ENCODE peak calls at places on chromosomes 5 and 9, in six cellular contexts. I is K562, M is H1, W is HCT116, S is HepG2, Y is GM12878. O is an unnamed sample.

GRCh38 chr9:104795082-104795481 is 31.2 kb downstream of the NIPSNAP3B start:
- DNase-seq in I (no peak), M (no peak), W (no peak), S (no peak), Y (no peak), O (no peak)

GRCh38 chr5:124234022-124234899 is 512.2 kb downstream of the ZNF608 start:
- DNase-seq in I (no peak), M (no peak), W (no peak), S (no peak), Y (no peak), O (no peak)

GRCh38 chr5:139642891-139643871 is 5.0 kb upstream of the CXXC5 start:
- DNase-seq in I (no peak), M (no peak), W (no peak), S (peak; percentile 79), Y (no peak), O (no peak)

GRCh38 chr5:125370486-125370885 is 624.0 kb upstream of the ZNF608 start:
- DNase-seq in I (no peak), M (no peak), W (no peak), S (no peak), Y (no peak), O (no peak)

GRCh38 chr5:173954671-173955605 is 34.0 kb upstream of the C5orf47 start:
- DNase-seq in I (no peak), M (no peak), W (no peak), S (no peak), Y (no peak), O (no peak)

GRCh38 chr9:134366223-134367031 is 40.2 kb downstream of the RXRA start:
- DNase-seq in I (no peak), M (no peak), W (no peak), S (no peak), Y (no peak), O (no peak)

GRCh38 chr9:14652729-14653377 is 40.4 kb downstream of the ZDHHC21 start:
- DNase-seq in I (peak; percentile 25), M (no peak), W (no peak), S (peak; percentile 70), Y (no peak), O (peak; percentile 32)

GRCh38 chr5:119340597-119341218 is 15.1 kb upstream of the TNFAIP8 start:
- DNase-seq in I (peak; percentile 51), M (no peak), W (no peak), S (no peak), Y (peak; percentile 91), O (no peak)

GRCh38 chr5:67648201-67648671 is 451.6 kb upstream of the CD180 start:
- DNase-seq in I (no peak), M (no peak), W (no peak), S (no peak), Y (no peak), O (no peak)

GRCh38 chr5:95861221-95861857 is 38.8 kb upstream of the GLRX start:
- DNase-seq in I (peak; percentile 50), M (no peak), W (peak; percentile 24), S (peak; percentile 96), Y (no peak), O (no peak)

GRCh38 chr5:4058899-4059298 is 463.3 kb downstream of the IRX1 start:
- DNase-seq in I (no peak), M (no peak), W (no peak), S (no peak), Y (no peak), O (no peak)

GRCh38 chr5:42830924-42831323 is 19.2 kb upstream of the SELENOP start:
- DNase-seq in I (no peak), M (no peak), W (no peak), S (no peak), Y (no peak), O (no peak)

GRCh38 chr5:42840279-42840678 is 28.6 kb upstream of the SELENOP start:
- DNase-seq in I (no peak), M (no peak), W (no peak), S (peak; percentile 38), Y (no peak), O (no peak)

GRCh38 chr5:171122372-171122771 is 186.7 kb upstream of the TLX3 start:
- DNase-seq in I (no peak), M (no peak), W (no peak), S (no peak), Y (no peak), O (no peak)

GRCh38 chr9:113395000-113395861 is 5.9 kb downstream of the ALAD start:
- DNase-seq in I (no peak), M (no peak), W (no peak), S (peak; percentile 87), Y (no peak), O (no peak)

GRCh38 chr5:20956134-20956533 is 968.1 kb upstream of the CDH18 start:
- DNase-seq in I (no peak), M (no peak), W (no peak), S (no peak), Y (no peak), O (no peak)

GRCh38 chr5:37975531-37975930 is 135.7 kb upstream of the GDNF start:
- DNase-seq in I (no peak), M (no peak), W (no peak), S (no peak), Y (no peak), O (no peak)

DNA sequence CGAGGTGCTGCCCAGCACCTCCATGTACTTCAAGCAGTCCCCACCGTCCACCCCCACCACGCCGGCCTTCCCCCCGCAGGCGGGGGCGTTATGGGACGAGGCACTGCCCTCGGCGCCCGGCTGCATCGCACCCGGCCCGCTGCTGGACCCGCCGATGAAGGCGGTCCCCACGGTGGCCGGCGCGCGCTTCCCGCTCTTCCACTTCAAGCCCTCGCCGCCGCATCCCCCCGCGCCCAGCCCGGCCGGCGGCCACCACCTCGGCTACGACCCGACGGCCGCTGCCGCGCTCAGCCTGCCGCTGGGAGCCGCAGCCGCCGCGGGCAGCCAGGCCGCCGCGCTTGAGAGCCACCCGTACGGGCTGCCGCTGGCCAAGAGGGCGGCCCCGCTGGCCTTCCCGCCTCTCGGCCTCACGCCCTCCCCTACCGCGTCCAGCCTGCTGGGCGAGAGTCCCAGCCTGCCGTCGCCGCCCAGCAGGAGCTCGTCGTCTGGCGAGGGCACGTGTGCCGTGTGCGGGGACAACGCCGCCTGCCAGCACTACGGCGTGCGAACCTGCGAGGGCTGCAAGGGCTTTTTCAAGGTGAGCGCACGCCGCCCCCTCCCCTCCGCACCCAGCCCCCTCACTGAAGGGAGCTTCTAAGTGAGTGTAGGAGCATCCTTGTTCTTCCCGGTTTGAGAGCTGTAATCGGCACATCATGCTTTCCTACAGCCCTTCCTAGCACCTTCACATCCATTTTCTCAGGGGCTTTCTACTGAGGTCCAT is 6.9 kb downstream of the NR4A3 start:
- DNase-seq in I (no peak), M (no peak), W (no peak), S (no peak), Y (no peak), O (no peak)
- H3K4me3 ChIP-seq in I (no peak overlapping the region), M (peak overlapping the region; percentile 36), W (no peak overlapping the region), S (no peak overlapping the region), Y (no peak overlapping the region), O (no peak overlapping the region)

DNA sequence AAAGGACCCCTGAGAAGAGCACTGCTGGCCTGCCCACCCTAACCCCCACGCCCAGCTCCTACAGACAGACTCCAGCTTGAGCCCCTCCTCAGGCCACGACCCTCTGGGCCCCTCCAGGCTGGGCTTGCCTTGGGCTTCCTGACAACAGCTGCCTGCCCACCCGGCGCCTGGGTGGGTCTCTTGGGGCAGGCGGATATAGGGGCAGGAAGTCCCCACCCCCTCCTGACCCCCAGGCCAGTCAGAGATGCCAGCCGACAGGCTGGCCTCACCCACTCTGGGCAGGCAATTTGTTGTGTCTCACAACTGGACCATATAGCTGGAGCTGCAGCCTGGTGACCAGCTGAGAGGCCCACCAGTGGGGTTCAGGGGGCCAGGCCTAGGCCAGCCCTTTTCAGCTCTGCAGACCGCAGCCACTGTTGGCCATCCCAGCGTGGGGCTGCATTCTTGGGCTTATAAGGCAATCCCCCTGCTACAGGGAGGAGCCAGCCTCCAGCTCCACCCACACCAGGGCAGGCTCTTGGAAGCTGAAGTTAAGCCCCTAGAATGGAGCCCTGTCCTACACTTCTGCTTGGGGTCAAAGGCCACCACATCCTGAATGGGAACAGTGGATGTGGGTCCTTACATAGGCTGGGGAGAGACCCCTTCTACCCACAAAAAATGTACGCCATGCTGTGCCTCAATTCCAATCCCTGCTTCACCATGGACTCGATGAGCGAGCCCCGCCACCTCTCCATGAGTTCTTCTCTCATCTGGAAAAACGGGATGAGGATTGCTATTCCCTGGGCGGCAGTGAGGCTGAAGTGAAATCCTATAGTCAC is 2.0 kb downstream of the PDLIM7 start:
- DNase-seq in I (peak; percentile 79), M (peak; percentile 85), W (no peak), S (peak; percentile 62), Y (no peak), O (peak; percentile 90)
- TF ChIP-seq ZNF274 in I (no peak), M (no peak), W (no peak), S (no peak), Y (no peak), O (no peak)

DNA sequence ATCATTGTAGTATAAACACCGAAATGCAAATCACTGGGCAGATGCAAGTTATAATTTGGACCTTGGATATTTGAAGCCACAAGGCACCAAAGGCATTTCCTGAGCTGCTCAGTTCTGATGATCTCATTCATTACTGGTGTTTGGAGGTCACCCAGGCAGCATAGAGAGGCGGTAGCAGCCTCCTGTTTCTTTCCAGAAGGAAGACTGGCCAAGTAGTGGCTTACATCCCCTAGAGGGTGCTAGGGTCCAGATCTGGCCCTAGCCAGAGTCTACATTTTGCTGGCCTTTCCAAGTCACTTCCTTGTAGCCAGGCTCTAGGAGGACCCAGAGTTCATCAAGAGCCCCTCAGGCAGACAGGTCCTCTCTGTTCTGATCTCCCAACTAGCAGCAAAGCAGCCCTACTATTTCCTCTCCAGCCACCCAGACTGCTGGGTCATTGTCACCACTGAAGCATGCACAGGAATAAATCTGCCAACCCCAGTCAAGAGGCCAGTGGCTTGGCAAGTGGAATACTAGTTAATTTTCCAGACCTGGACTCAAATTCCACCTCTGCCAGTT is 33.4 kb upstream of the TTC1 start:
- DNase-seq in I (peak; percentile 11), M (no peak), W (peak; percentile 41), S (peak; percentile 6), Y (no peak), O (no peak)
- TF ChIP-seq YY1 in I (no peak), M (no peak), W (no peak), S (no peak), Y (no peak), O (no peak)

DNA sequence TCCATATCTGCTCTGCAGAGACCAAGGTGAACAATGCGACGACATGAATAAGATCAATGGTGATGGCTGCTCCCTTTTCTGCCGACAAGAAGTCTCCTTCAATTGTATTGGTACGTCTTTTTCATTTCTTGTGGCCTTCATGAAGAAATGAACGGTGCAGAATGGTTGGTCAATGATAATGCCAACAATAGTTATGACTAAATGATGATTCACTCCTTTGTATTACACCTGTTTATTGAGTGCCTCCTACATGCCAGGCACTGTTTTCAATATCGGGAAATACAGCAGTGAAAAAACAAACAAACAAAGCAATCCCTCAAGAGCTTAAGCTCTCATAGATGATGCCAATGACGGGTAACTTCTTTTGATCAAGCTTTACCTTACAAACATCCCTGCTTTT is 117.7 kb downstream of the PAPPA start:
- DNase-seq in I (no peak), M (no peak), W (no peak), S (no peak), Y (no peak), O (no peak)
- H3K4me3 ChIP-seq in I (no peak overlapping the region), M (no peak overlapping the region), W (no peak overlapping the region), S (no peak overlapping the region), Y (no peak overlapping the region), O (peak overlapping the region; percentile 24)

DNA sequence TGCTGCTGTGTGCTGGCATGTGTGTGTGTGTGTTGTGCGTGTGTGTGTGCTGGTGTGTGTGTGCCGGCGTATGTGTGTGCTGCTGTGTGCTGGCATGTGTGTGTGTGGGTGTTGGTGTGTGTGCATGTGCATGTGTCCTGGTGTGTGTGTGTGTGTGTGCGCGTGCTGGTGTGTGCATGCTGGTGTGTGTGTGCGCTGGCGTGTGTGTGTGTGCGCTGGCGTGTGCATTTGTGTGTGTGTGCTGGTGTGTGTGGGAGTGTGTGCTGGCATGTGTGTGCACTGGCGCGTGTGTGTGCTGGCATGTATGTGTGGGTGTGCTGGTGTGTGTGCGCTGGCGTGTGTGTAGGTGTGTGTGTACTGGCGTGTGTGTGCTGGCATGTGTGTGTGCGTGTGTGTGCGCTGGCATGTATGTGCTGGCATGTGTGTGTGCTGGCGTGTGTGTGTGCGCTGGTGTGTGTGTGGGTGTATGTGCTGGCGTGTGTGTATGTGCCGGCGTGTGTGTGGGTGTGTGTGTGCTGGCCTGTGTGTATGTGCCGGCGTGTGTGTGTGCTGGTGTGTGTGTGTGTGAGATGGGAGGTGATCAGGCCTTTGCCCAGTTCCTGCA is 20.2 kb downstream of the UNC5A start:
- DNase-seq in I (no peak), M (no peak), W (no peak), S (no peak), Y (no peak), O (no peak)
- TF ChIP-seq ZNF274 in I (no peak), M (no peak), W (no peak), S (no peak), Y (no peak), O (no peak)

O was measured in NT2/D1.